ENCODE peak calls at places on chromosomes 2 and 18, in ten cellular contexts. D is HTR-8/SVneo; H is fibroblast of the aortic adventitia; L is HT-29; C is activated CD4-positive, alpha-beta T cell treated with anti-CD3 and anti-CD28 coated beads, Interleukin-2, amount 10 ng/mL, durations not matched to agents 7 days and 5 days; Z is AG09319; O is endothelial cell; I is CD4-positive, alpha-beta T cell; B is SJSA1; F is upper lobe of right lung. K is an unnamed sample.

GRCh38 chr2:85729825-85730510 is 23.8 kb upstream of the ATOH8 start:
- DNase-seq in L (no peak), I (no peak), C (no peak), B (no peak), O (no peak), F (no peak), Z (no peak), H (no peak), D (no peak), K (no peak)

GRCh38 chr2:46943881-46944798 is 28.5 kb upstream of the MCFD2 start:
- DNase-seq in L (no peak), O (no peak), H (no peak), D (no peak), B (no peak), C (peak), Z (no peak), F (no peak), I (peak), K (no peak)

GRCh38 chr2:216802516-216803265 is 57.2 kb downstream of the TNP1 start:
- DNase-seq in B (no peak), C (no peak), L (no peak), H (no peak), Z (no peak), I (no peak), F (no peak), D (no peak), O (no peak), K (no peak)

GRCh38 chr18:23137788-23138216 is 2.5 kb downstream of the CABLES1 start:
- DNase-seq in B (no peak), C (no peak), D (no peak), F (no peak), I (no peak), H (no peak), O (no peak), Z (no peak), L (no peak), K (no peak)

GRCh38 chr18:58507881-58508280 is 121.0 kb downstream of the ALPK2 start:
- DNase-seq in I (no peak), D (no peak), B (no peak), Z (no peak), F (no peak), O (no peak), H (no peak), L (peak), C (no peak), K (no peak)

GRCh38 chr2:3171564-3172264 is 205.9 kb downstream of the EIPR1 start:
- DNase-seq in D (no peak), C (no peak), B (no peak), L (no peak), F (no peak), H (no peak), O (no peak), Z (no peak), I (no peak), K (no peak)

GRCh38 chr18:8084160-8084559 is 517.0 kb downstream of the PTPRM start:
- DNase-seq in L (peak), Z (no peak), O (peak), H (peak), B (peak), I (no peak), F (no peak), C (no peak), D (peak), K (peak)

GRCh38 chr18:28514699-28515098 is 337.8 kb upstream of the CDH2 start:
- DNase-seq in C (no peak), Z (no peak), O (no peak), B (no peak), D (no peak), F (no peak), I (no peak), H (no peak), L (no peak), K (no peak)

GRCh38 chr2:67290451-67290991 is 106.6 kb upstream of the ETAA1 start:
- DNase-seq in D (peak), Z (peak), C (no peak), H (peak), I (no peak), L (peak), F (no peak), B (peak), O (no peak), K (no peak)

GRCh38 chr2:147934881-147935280 is 85.7 kb downstream of the ORC4 start:
- DNase-seq in H (peak), C (no peak), F (no peak), Z (no peak), L (no peak), I (no peak), O (no peak), D (no peak), B (no peak), K (no peak)

GRCh38 chr2:26555246-26556133 is 77.6 kb upstream of the OTOF start:
- DNase-seq in C (no peak), B (no peak), Z (no peak), F (peak), L (peak), H (no peak), O (no peak), D (no peak), I (no peak), K (peak)

GRCh38 chr2:217789736-217790181 is 213.0 kb downstream of the TNS1 start:
- DNase-seq in B (no peak), O (no peak), Z (no peak), C (no peak), F (no peak), D (no peak), L (no peak), I (no peak), H (no peak), K (no peak)

GRCh38 chr2:167454036-167454435 is 565.8 kb downstream of the XIRP2 start:
- DNase-seq in C (no peak), L (no peak), H (no peak), O (no peak), D (no peak), B (no peak), F (no peak), Z (no peak), I (no peak), K (no peak)

GRCh38 chr2:175251425-175252041 is 70.0 kb upstream of the ATP5MC3 start:
- DNase-seq in O (peak), F (no peak), L (peak), I (no peak), Z (peak), B (peak), D (peak), H (peak), C (peak), K (peak)

GRCh38 chr18:76358774-76359173 is 136.3 kb downstream of the ZNF516 start:
- DNase-seq in F (no peak), Z (no peak), L (no peak), H (no peak), B (no peak), I (no peak), O (no peak), C (no peak), D (no peak), K (no peak)

GRCh38 chr2:85501244-85501643 is 37.7 kb upstream of the MAT2A start:
- DNase-seq in L (peak), I (no peak), O (no peak), Z (no peak), C (no peak), H (no peak), B (no peak), D (no peak), F (no peak), K (peak)

GRCh38 chr2:36397728-36398413 is 42.3 kb downstream of the CRIM1 start:
- DNase-seq in L (peak), Z (no peak), H (no peak), I (no peak), O (no peak), F (no peak), D (no peak), B (no peak), C (no peak), K (peak)

GRCh38 chr2:11612553-11613215 is 57.3 kb downstream of the NTSR2 start:
- DNase-seq in Z (no peak), O (no peak), B (no peak), I (no peak), C (no peak), H (no peak), F (peak), D (no peak), L (no peak), K (no peak)

GRCh38 chr18:9506046-9506792 is 30.9 kb downstream of the RALBP1 start:
- DNase-seq in D (no peak), O (no peak), L (peak), F (no peak), H (peak), Z (no peak), I (no peak), B (peak), C (no peak), K (no peak)

GRCh38 chr2:174076948-174077347 is 111.8 kb upstream of the SP3 start:
- DNase-seq in B (no peak), Z (no peak), C (no peak), F (no peak), H (no peak), L (no peak), D (no peak), O (no peak), I (no peak), K (no peak)

GRCh38 chr2:152200562-152201465 is 25.3 kb upstream of the STAM2 start:
- DNase-seq in O (no peak), Z (peak), I (no peak), F (peak), H (peak), L (peak), C (no peak), D (peak), B (peak), K (peak)

GRCh38 chr2:199115169-199115568 is 342.6 kb downstream of the SATB2 start:
- DNase-seq in B (no peak), H (no peak), O (no peak), F (no peak), C (no peak), Z (no peak), L (no peak), D (no peak), I (no peak), K (no peak)

GRCh38 chr2:223846524-223846923 is 9.1 kb upstream of the AP1S3 start:
- DNase-seq in L (no peak), I (no peak), D (peak), O (no peak), B (no peak), H (peak), F (no peak), C (no peak), Z (no peak), K (no peak)

GRCh38 chr18:75106746-75107145 is 102.2 kb downstream of the PTGR3 start:
- DNase-seq in H (no peak), D (no peak), B (no peak), Z (no peak), O (no peak), I (no peak), F (no peak), L (no peak), C (no peak), K (no peak)

GRCh38 chr2:29166640-29167039 is 51.4 kb downstream of the CLIP4 start:
- DNase-seq in I (no peak), C (no peak), F (no peak), D (no peak), L (no peak), B (no peak), O (no peak), Z (no peak), H (no peak), K (no peak)

GRCh38 chr2:234427081-234428058 is 69.5 kb downstream of the ARL4C start:
- DNase-seq in I (no peak), O (peak), F (no peak), B (peak), D (peak), Z (no peak), H (peak), C (peak), L (peak), K (no peak)

GRCh38 chr2:79292231-79292785 is 132.8 kb upstream of the REG3A start:
- DNase-seq in H (no peak), O (no peak), C (no peak), D (no peak), I (no peak), B (no peak), L (no peak), F (no peak), Z (no peak), K (no peak)

GRCh38 chr18:47901624-47902362 is 28.7 kb downstream of the SMAD2 start:
- DNase-seq in I (no peak), B (no peak), F (no peak), C (peak), Z (no peak), L (no peak), O (no peak), D (no peak), H (no peak), K (no peak)

GRCh38 chr2:208807756-208808155 is 401.2 kb downstream of the PTH2R start:
- DNase-seq in H (peak), F (no peak), D (no peak), I (no peak), C (no peak), B (peak), O (no peak), Z (no peak), L (no peak), K (no peak)

GRCh38 chr18:54712315-54712714 is 116.0 kb upstream of the RAB27B start:
- DNase-seq in I (no peak), F (no peak), H (peak), O (no peak), Z (no peak), L (no peak), D (peak), C (no peak), B (peak), K (no peak)

GRCh38 chr2:96773922-96774321 is 13.2 kb downstream of the CNNM4 start:
- DNase-seq in F (no peak), H (no peak), B (no peak), I (peak), D (no peak), C (peak), O (no peak), L (no peak), Z (no peak), K (no peak)

GRCh38 chr18:45984546-45985235 is 17.6 kb upstream of the EPG5 start:
- DNase-seq in B (no peak), I (no peak), O (no peak), C (no peak), F (no peak), L (no peak), D (no peak), Z (no peak), H (no peak), K (no peak)

GRCh38 chr2:44566059-44566458 is 204.3 kb downstream of the CAMKMT start:
- DNase-seq in O (no peak), C (no peak), Z (no peak), L (no peak), D (no peak), I (no peak), F (no peak), H (no peak), B (no peak), K (no peak)

GRCh38 chr2:42214669-42215068 is 45.5 kb downstream of the EML4 start:
- DNase-seq in F (no peak), H (peak), O (no peak), D (no peak), I (no peak), L (no peak), Z (no peak), C (no peak), B (no peak), K (no peak)

GRCh38 chr2:142920579-142920978 is 43.1 kb downstream of the KYNU start:
- DNase-seq in F (no peak), O (no peak), D (no peak), H (no peak), L (no peak), I (no peak), C (no peak), Z (no peak), B (no peak), K (no peak)

GRCh38 chr18:3457261-3457724 is 7.3 kb downstream of the TGIF1 start:
- DNase-seq in C (no peak), H (no peak), D (no peak), L (peak), O (no peak), I (no peak), F (no peak), B (no peak), Z (no peak), K (no peak)

GRCh38 chr2:134226561-134226960 is 27.3 kb upstream of the MGAT5 start:
- DNase-seq in L (no peak), O (no peak), Z (no peak), D (no peak), F (no peak), H (no peak), I (no peak), B (no peak), C (no peak), K (no peak)

GRCh38 chr2:177282101-177282573 is 17.6 kb upstream of the NFE2L2 start:
- DNase-seq in O (no peak), Z (no peak), D (no peak), C (no peak), H (peak), I (no peak), B (no peak), F (no peak), L (no peak), K (no peak)

K was measured in HepG2.